ENCODE peak calls at places on chromosome 4, in ten cellular contexts. One of them, this sample, is unnamed.
A peak's percentile ranks its signal among the peaks of the same experiment; 100 is the strongest.

GRCh38 chr4:62706423-62706822 is 1506.3 kb downstream of the ADGRL3 start:
- DNase-seq in GM12865: no peak
- DNase-seq in fibroblast of lung: no peak
- DNase-seq in GM18507: no peak
- DNase-seq in CD8-positive, alpha-beta memory T cell: no peak
- DNase-seq in retina: no peak
- DNase-seq in activated gamma-delta T cell treated with Interleukin-2 at 50 U/mL for 16 hours: no peak
- DNase-seq in cardiac fibroblast: no peak
- DNase-seq in head of caudate nucleus: no peak
- DNase-seq in AML-193: no peak
- DNase-seq in this sample: no peak

GRCh38 chr4:27861802-27862201 is 1001.2 kb downstream of the STIM2 start:
- DNase-seq in head of caudate nucleus: no peak
- DNase-seq in activated gamma-delta T cell treated with Interleukin-2 at 50 U/mL for 16 hours: no peak
- DNase-seq in fibroblast of lung: peak; percentile 31
- DNase-seq in retina: no peak
- DNase-seq in GM12865: peak; percentile 56
- DNase-seq in CD8-positive, alpha-beta memory T cell: no peak
- DNase-seq in cardiac fibroblast: no peak
- DNase-seq in AML-193: no peak
- DNase-seq in GM18507: no peak
- DNase-seq in this sample: peak; percentile 61

GRCh38 chr4:145887241-145887964 is 51.2 kb downstream of the ZNF827 start:
- DNase-seq in retina: no peak
- DNase-seq in fibroblast of lung: peak; percentile 81
- DNase-seq in cardiac fibroblast: peak; percentile 80
- DNase-seq in activated gamma-delta T cell treated with Interleukin-2 at 50 U/mL for 16 hours: no peak
- DNase-seq in GM12865: peak; percentile 45
- DNase-seq in GM18507: no peak
- DNase-seq in AML-193: no peak
- DNase-seq in head of caudate nucleus: no peak
- DNase-seq in CD8-positive, alpha-beta memory T cell: no peak
- DNase-seq in this sample: peak; percentile 75

GRCh38 chr4:48032721-48033120 is 16.1 kb downstream of the NIPAL1 start:
- DNase-seq in GM18507: no peak
- DNase-seq in retina: no peak
- DNase-seq in fibroblast of lung: no peak
- DNase-seq in AML-193: no peak
- DNase-seq in head of caudate nucleus: no peak
- DNase-seq in CD8-positive, alpha-beta memory T cell: no peak
- DNase-seq in GM12865: no peak
- DNase-seq in cardiac fibroblast: peak; percentile 27
- DNase-seq in activated gamma-delta T cell treated with Interleukin-2 at 50 U/mL for 16 hours: no peak
- DNase-seq in this sample: no peak

GRCh38 chr4:110793381-110793801 is 170.5 kb upstream of the PITX2 start:
- DNase-seq in activated gamma-delta T cell treated with Interleukin-2 at 50 U/mL for 16 hours: no peak
- DNase-seq in GM18507: no peak
- DNase-seq in CD8-positive, alpha-beta memory T cell: no peak
- DNase-seq in fibroblast of lung: peak; percentile 14
- DNase-seq in GM12865: no peak
- DNase-seq in AML-193: no peak
- DNase-seq in retina: no peak
- DNase-seq in head of caudate nucleus: no peak
- DNase-seq in cardiac fibroblast: peak; percentile 14
- DNase-seq in this sample: peak; percentile 17

GRCh38 chr4:139593091-139593564 is 37.1 kb upstream of the SETD7 start:
- DNase-seq in AML-193: no peak
- DNase-seq in head of caudate nucleus: no peak
- DNase-seq in fibroblast of lung: peak; percentile 63
- DNase-seq in cardiac fibroblast: peak; percentile 50
- DNase-seq in activated gamma-delta T cell treated with Interleukin-2 at 50 U/mL for 16 hours: no peak
- DNase-seq in retina: peak; percentile 66
- DNase-seq in GM12865: no peak
- DNase-seq in CD8-positive, alpha-beta memory T cell: no peak
- DNase-seq in GM18507: no peak
- DNase-seq in this sample: peak; percentile 92

GRCh38 chr4:105088110-105088879 is 58.4 kb upstream of the TET2 start:
- DNase-seq in CD8-positive, alpha-beta memory T cell: no peak
- DNase-seq in GM18507: no peak
- DNase-seq in AML-193: peak; percentile 24
- DNase-seq in fibroblast of lung: peak; percentile 97
- DNase-seq in cardiac fibroblast: peak; percentile 89
- DNase-seq in activated gamma-delta T cell treated with Interleukin-2 at 50 U/mL for 16 hours: no peak
- DNase-seq in head of caudate nucleus: peak; percentile 7
- DNase-seq in GM12865: no peak
- DNase-seq in retina: no peak
- DNase-seq in this sample: peak; percentile 98

GRCh38 chr4:41418444-41418843 is 119.5 kb upstream of the LIMCH1 start:
- DNase-seq in retina: no peak
- DNase-seq in CD8-positive, alpha-beta memory T cell: no peak
- DNase-seq in GM12865: no peak
- DNase-seq in fibroblast of lung: peak; percentile 38
- DNase-seq in head of caudate nucleus: peak; percentile 64
- DNase-seq in activated gamma-delta T cell treated with Interleukin-2 at 50 U/mL for 16 hours: no peak
- DNase-seq in GM18507: no peak
- DNase-seq in AML-193: no peak
- DNase-seq in cardiac fibroblast: peak; percentile 66
- DNase-seq in this sample: peak; percentile 16

GRCh38 chr4:143338313-143338712 is 1.6 kb downstream of the GAB1 start:
- DNase-seq in cardiac fibroblast: no peak
- DNase-seq in AML-193: no peak
- DNase-seq in GM12865: no peak
- DNase-seq in CD8-positive, alpha-beta memory T cell: no peak
- DNase-seq in activated gamma-delta T cell treated with Interleukin-2 at 50 U/mL for 16 hours: no peak
- DNase-seq in GM18507: no peak
- DNase-seq in head of caudate nucleus: no peak
- DNase-seq in retina: no peak
- DNase-seq in fibroblast of lung: no peak
- DNase-seq in this sample: no peak

GRCh38 chr4:55318135-55318534 is 27.9 kb upstream of the SRD5A3 start:
- DNase-seq in fibroblast of lung: no peak
- DNase-seq in CD8-positive, alpha-beta memory T cell: no peak
- DNase-seq in GM12865: no peak
- DNase-seq in AML-193: no peak
- DNase-seq in cardiac fibroblast: peak; percentile 51
- DNase-seq in activated gamma-delta T cell treated with Interleukin-2 at 50 U/mL for 16 hours: no peak
- DNase-seq in head of caudate nucleus: no peak
- DNase-seq in GM18507: no peak
- DNase-seq in retina: no peak
- DNase-seq in this sample: no peak

GRCh38 chr4:105215609-105216313 is 69.1 kb downstream of the TET2 start:
- DNase-seq in fibroblast of lung: peak; percentile 34
- DNase-seq in retina: no peak
- DNase-seq in GM18507: no peak
- DNase-seq in AML-193: no peak
- DNase-seq in GM12865: peak; percentile 71
- DNase-seq in head of caudate nucleus: no peak
- DNase-seq in cardiac fibroblast: peak; percentile 18
- DNase-seq in CD8-positive, alpha-beta memory T cell: no peak
- DNase-seq in activated gamma-delta T cell treated with Interleukin-2 at 50 U/mL for 16 hours: no peak
- DNase-seq in this sample: peak; percentile 70

GRCh38 chr4:183362916-183363542 is 40.8 kb upstream of the CLDN24 start:
- DNase-seq in fibroblast of lung: no peak
- DNase-seq in activated gamma-delta T cell treated with Interleukin-2 at 50 U/mL for 16 hours: no peak
- DNase-seq in retina: no peak
- DNase-seq in GM12865: no peak
- DNase-seq in CD8-positive, alpha-beta memory T cell: no peak
- DNase-seq in head of caudate nucleus: no peak
- DNase-seq in cardiac fibroblast: peak; percentile 63
- DNase-seq in AML-193: no peak
- DNase-seq in GM18507: no peak
- DNase-seq in this sample: peak; percentile 57

GRCh38 chr4:11480683-11481082 is 52.0 kb upstream of the HS3ST1 start:
- DNase-seq in GM12865: peak; percentile 70
- DNase-seq in cardiac fibroblast: peak; percentile 27
- DNase-seq in fibroblast of lung: no peak
- DNase-seq in retina: no peak
- DNase-seq in head of caudate nucleus: peak; percentile 11
- DNase-seq in GM18507: no peak
- DNase-seq in AML-193: peak; percentile 99
- DNase-seq in activated gamma-delta T cell treated with Interleukin-2 at 50 U/mL for 16 hours: no peak
- DNase-seq in CD8-positive, alpha-beta memory T cell: no peak
- DNase-seq in this sample: peak; percentile 11

GRCh38 chr4:98166731-98167041 is 23.4 kb upstream of the STPG2 start:
- DNase-seq in retina: no peak
- DNase-seq in AML-193: no peak
- DNase-seq in CD8-positive, alpha-beta memory T cell: no peak
- DNase-seq in GM12865: no peak
- DNase-seq in GM18507: no peak
- DNase-seq in head of caudate nucleus: no peak
- DNase-seq in fibroblast of lung: no peak
- DNase-seq in cardiac fibroblast: no peak
- DNase-seq in activated gamma-delta T cell treated with Interleukin-2 at 50 U/mL for 16 hours: no peak
- DNase-seq in this sample: no peak

GRCh38 chr4:181946902-181947301 is 296.3 kb upstream of the TENM3 start:
- DNase-seq in AML-193: no peak
- DNase-seq in fibroblast of lung: no peak
- DNase-seq in cardiac fibroblast: no peak
- DNase-seq in retina: no peak
- DNase-seq in activated gamma-delta T cell treated with Interleukin-2 at 50 U/mL for 16 hours: no peak
- DNase-seq in CD8-positive, alpha-beta memory T cell: no peak
- DNase-seq in head of caudate nucleus: no peak
- DNase-seq in GM12865: no peak
- DNase-seq in GM18507: no peak
- DNase-seq in this sample: peak; percentile 58

GRCh38 chr4:182938213-182938645 is 21.0 kb upstream of the DCTD start:
- DNase-seq in head of caudate nucleus: peak; percentile 76
- DNase-seq in cardiac fibroblast: peak; percentile 74
- DNase-seq in retina: peak; percentile 68
- DNase-seq in CD8-positive, alpha-beta memory T cell: peak; percentile 48
- DNase-seq in GM12865: peak; percentile 73
- DNase-seq in activated gamma-delta T cell treated with Interleukin-2 at 50 U/mL for 16 hours: peak; percentile 57
- DNase-seq in AML-193: peak; percentile 51
- DNase-seq in fibroblast of lung: peak; percentile 65
- DNase-seq in GM18507: peak; percentile 60
- DNase-seq in this sample: peak; percentile 56

GRCh38 chr4:94548571-94548970 is 96.8 kb downstream of the PDLIM5 start:
- DNase-seq in head of caudate nucleus: no peak
- DNase-seq in fibroblast of lung: peak; percentile 54
- DNase-seq in GM12865: no peak
- DNase-seq in CD8-positive, alpha-beta memory T cell: no peak
- DNase-seq in GM18507: no peak
- DNase-seq in retina: no peak
- DNase-seq in AML-193: no peak
- DNase-seq in activated gamma-delta T cell treated with Interleukin-2 at 50 U/mL for 16 hours: no peak
- DNase-seq in cardiac fibroblast: peak; percentile 92
- DNase-seq in this sample: peak; percentile 82

GRCh38 chr4:73922766-73923630 is 53.8 kb downstream of the CXCL1 start:
- DNase-seq in GM18507: no peak
- DNase-seq in AML-193: peak; percentile 46
- DNase-seq in GM12865: no peak
- DNase-seq in activated gamma-delta T cell treated with Interleukin-2 at 50 U/mL for 16 hours: no peak
- DNase-seq in fibroblast of lung: peak; percentile 74
- DNase-seq in cardiac fibroblast: peak; percentile 79
- DNase-seq in CD8-positive, alpha-beta memory T cell: no peak
- DNase-seq in head of caudate nucleus: no peak
- DNase-seq in retina: no peak
- DNase-seq in this sample: peak; percentile 59

GRCh38 chr4:7087036-7087435 is 19.2 kb upstream of the GRPEL1 start:
- DNase-seq in AML-193: no peak
- DNase-seq in GM18507: no peak
- DNase-seq in cardiac fibroblast: no peak
- DNase-seq in head of caudate nucleus: no peak
- DNase-seq in GM12865: no peak
- DNase-seq in CD8-positive, alpha-beta memory T cell: no peak
- DNase-seq in activated gamma-delta T cell treated with Interleukin-2 at 50 U/mL for 16 hours: no peak
- DNase-seq in retina: no peak
- DNase-seq in fibroblast of lung: no peak
- DNase-seq in this sample: no peak

GRCh38 chr4:183343730-183344129 is 21.5 kb upstream of the CLDN24 start:
- DNase-seq in CD8-positive, alpha-beta memory T cell: no peak
- DNase-seq in GM12865: no peak
- DNase-seq in fibroblast of lung: no peak
- DNase-seq in cardiac fibroblast: no peak
- DNase-seq in GM18507: no peak
- DNase-seq in retina: no peak
- DNase-seq in head of caudate nucleus: no peak
- DNase-seq in activated gamma-delta T cell treated with Interleukin-2 at 50 U/mL for 16 hours: no peak
- DNase-seq in AML-193: no peak
- DNase-seq in this sample: no peak

GRCh38 chr4:52863324-52863723 is 1.2 kb downstream of the RASL11B start:
- DNase-seq in fibroblast of lung: no peak
- DNase-seq in activated gamma-delta T cell treated with Interleukin-2 at 50 U/mL for 16 hours: no peak
- DNase-seq in AML-193: no peak
- DNase-seq in retina: no peak
- DNase-seq in CD8-positive, alpha-beta memory T cell: no peak
- DNase-seq in cardiac fibroblast: no peak
- DNase-seq in head of caudate nucleus: no peak
- DNase-seq in GM12865: no peak
- DNase-seq in GM18507: no peak
- DNase-seq in this sample: no peak

GRCh38 chr4:26252349-26252748 is 68.5 kb upstream of the RBPJ start:
- DNase-seq in fibroblast of lung: no peak
- DNase-seq in AML-193: no peak
- DNase-seq in GM12865: peak; percentile 56
- DNase-seq in head of caudate nucleus: no peak
- DNase-seq in cardiac fibroblast: no peak
- DNase-seq in activated gamma-delta T cell treated with Interleukin-2 at 50 U/mL for 16 hours: no peak
- DNase-seq in CD8-positive, alpha-beta memory T cell: no peak
- DNase-seq in GM18507: no peak
- DNase-seq in retina: no peak
- DNase-seq in this sample: no peak

GRCh38 chr4:3128976-3129375 is 54.5 kb downstream of the HTT start:
- DNase-seq in retina: no peak
- DNase-seq in GM18507: no peak
- DNase-seq in fibroblast of lung: no peak
- DNase-seq in cardiac fibroblast: peak; percentile 65
- DNase-seq in head of caudate nucleus: no peak
- DNase-seq in AML-193: no peak
- DNase-seq in CD8-positive, alpha-beta memory T cell: no peak
- DNase-seq in GM12865: no peak
- DNase-seq in activated gamma-delta T cell treated with Interleukin-2 at 50 U/mL for 16 hours: no peak
- DNase-seq in this sample: peak; percentile 65

GRCh38 chr4:127055349-127055748 is 577.4 kb upstream of the INTU start:
- DNase-seq in cardiac fibroblast: peak; percentile 56
- DNase-seq in head of caudate nucleus: peak; percentile 2
- DNase-seq in retina: no peak
- DNase-seq in GM18507: no peak
- DNase-seq in CD8-positive, alpha-beta memory T cell: no peak
- DNase-seq in GM12865: no peak
- DNase-seq in AML-193: no peak
- DNase-seq in fibroblast of lung: peak; percentile 84
- DNase-seq in activated gamma-delta T cell treated with Interleukin-2 at 50 U/mL for 16 hours: no peak
- DNase-seq in this sample: peak; percentile 70

GRCh38 chr4:185343726-185344581 is 51.8 kb downstream of the LRP2BP start:
- DNase-seq in AML-193: no peak
- DNase-seq in CD8-positive, alpha-beta memory T cell: no peak
- DNase-seq in retina: no peak
- DNase-seq in head of caudate nucleus: no peak
- DNase-seq in fibroblast of lung: no peak
- DNase-seq in activated gamma-delta T cell treated with Interleukin-2 at 50 U/mL for 16 hours: no peak
- DNase-seq in GM12865: peak; percentile 83
- DNase-seq in cardiac fibroblast: peak; percentile 62
- DNase-seq in GM18507: no peak
- DNase-seq in this sample: peak; percentile 27

GRCh38 chr4:115201042-115201330 is 87.6 kb upstream of the NDST4 start:
- DNase-seq in head of caudate nucleus: no peak
- DNase-seq in cardiac fibroblast: no peak
- DNase-seq in AML-193: no peak
- DNase-seq in retina: no peak
- DNase-seq in GM18507: no peak
- DNase-seq in CD8-positive, alpha-beta memory T cell: no peak
- DNase-seq in GM12865: no peak
- DNase-seq in activated gamma-delta T cell treated with Interleukin-2 at 50 U/mL for 16 hours: no peak
- DNase-seq in fibroblast of lung: no peak
- DNase-seq in this sample: no peak

GRCh38 chr4:181427076-181427475 is 816.1 kb upstream of the TENM3 start:
- DNase-seq in head of caudate nucleus: no peak
- DNase-seq in cardiac fibroblast: no peak
- DNase-seq in fibroblast of lung: no peak
- DNase-seq in CD8-positive, alpha-beta memory T cell: no peak
- DNase-seq in GM18507: no peak
- DNase-seq in AML-193: no peak
- DNase-seq in retina: no peak
- DNase-seq in activated gamma-delta T cell treated with Interleukin-2 at 50 U/mL for 16 hours: no peak
- DNase-seq in GM12865: no peak
- DNase-seq in this sample: no peak

GRCh38 chr4:8215001-8215427 is 15.9 kb downstream of the SH3TC1 start:
- DNase-seq in AML-193: no peak
- DNase-seq in cardiac fibroblast: peak; percentile 87
- DNase-seq in fibroblast of lung: peak; percentile 90
- DNase-seq in GM18507: no peak
- DNase-seq in retina: no peak
- DNase-seq in head of caudate nucleus: no peak
- DNase-seq in activated gamma-delta T cell treated with Interleukin-2 at 50 U/mL for 16 hours: no peak
- DNase-seq in GM12865: no peak
- DNase-seq in CD8-positive, alpha-beta memory T cell: no peak
- DNase-seq in this sample: peak; percentile 84

This sample was measured in IMR-90.